ENCODE peak calls at places on chromosomes 3 and 15, in ten cellular contexts. F is upper lobe of right lung, A is stomach, G is fibroblast of lung, D is ovary, E is psoas muscle, C is pancreas, Y is tibial artery, X is uterus, I is dorsolateral prefrontal cortex. L is an unnamed sample.

GRCh38 chr3:173663664-173664063 is 266.1 kb downstream of the NLGN1 start:
- DNase-seq in D (no peak), F (no peak), E (no peak), Y (no peak), A (no peak), G (no peak), X (no peak), C (no peak), I (no peak), L (no peak)

GRCh38 chr3:13846238-13846637 is 33.6 kb downstream of the WNT7A start:
- DNase-seq in C (no peak), X (no peak), A (no peak), F (no peak), I (no peak), E (no peak), D (no peak), G (no peak), Y (no peak), L (no peak)

GRCh38 chr15:90142216-90143175 is 40.2 kb upstream of the IDH2 start:
- DNase-seq in A (no peak), Y (no peak), I (no peak), G (no peak), X (no peak), F (no peak), C (no peak), D (no peak), E (no peak), L (no peak)

GRCh38 chr3:23203651-23204111 is 554 bp downstream of the UBE2E2 start:
- DNase-seq in G (peak; percentile 36), E (peak; percentile 63), X (no peak), A (no peak), C (no peak), F (peak; percentile 70), Y (peak; percentile 41), D (peak; percentile 36), I (peak; percentile 32), L (peak; percentile 44)

GRCh38 chr15:86877171-86877631 is 797.5 kb downstream of the AGBL1 start:
- DNase-seq in D (no peak), X (no peak), E (peak; percentile 55), I (no peak), A (no peak), F (no peak), G (no peak), C (no peak), Y (no peak), L (no peak)

GRCh38 chr3:104566054-104566453 is 800.7 kb upstream of the ALCAM start:
- DNase-seq in G (no peak), E (no peak), X (no peak), F (no peak), Y (no peak), C (no peak), I (no peak), A (no peak), D (no peak), L (no peak)

GRCh38 chr3:10524270-10524669 is 18.9 kb upstream of the ATP2B2 start:
- DNase-seq in A (peak; percentile 8), G (no peak), X (no peak), I (peak; percentile 1), D (no peak), E (no peak), Y (no peak), C (no peak), F (no peak), L (no peak)

GRCh38 chr3:51338632-51339031 is 46.5 kb upstream of the MANF start:
- DNase-seq in F (no peak), A (peak; percentile 64), E (no peak), I (peak; percentile 83), D (no peak), X (no peak), G (no peak), Y (no peak), C (no peak), L (no peak)

GRCh38 chr3:48402281-48402732 is 27.6 kb downstream of the PLXNB1 start:
- DNase-seq in A (peak; percentile 59), Y (peak; percentile 99), D (peak; percentile 83), I (no peak), E (peak; percentile 89), F (peak; percentile 65), G (peak; percentile 94), C (peak; percentile 63), X (peak; percentile 95), L (peak; percentile 32)

GRCh38 chr15:31341501-31342195 is 15.0 kb downstream of the KLF13 start:
- DNase-seq in X (no peak), A (no peak), C (no peak), F (peak; percentile 48), E (no peak), G (no peak), I (peak; percentile 9), Y (no peak), D (no peak), L (no peak)

GRCh38 chr3:145776782-145777408 is 384.1 kb downstream of the PLOD2 start:
- DNase-seq in F (no peak), C (no peak), D (peak; percentile 16), Y (no peak), X (no peak), G (peak; percentile 84), I (no peak), E (no peak), A (peak; percentile 60), L (peak; percentile 2)

GRCh38 chr3:38059148-38059547 is 20.1 kb downstream of the DLEC1 start:
- DNase-seq in X (no peak), G (no peak), F (no peak), I (no peak), D (no peak), E (no peak), C (no peak), A (no peak), Y (no peak), L (no peak)

GRCh38 chr15:100266166-100266565 is 75.6 kb downstream of the ADAMTS17 start:
- DNase-seq in F (no peak), A (peak; percentile 11), C (no peak), D (no peak), X (no peak), E (no peak), I (no peak), Y (no peak), G (no peak), L (peak; percentile 20)

GRCh38 chr15:96948981-96949380 is 618.5 kb downstream of the NR2F2 start:
- DNase-seq in Y (no peak), D (no peak), G (no peak), C (no peak), E (no peak), A (no peak), I (no peak), F (no peak), X (no peak), L (no peak)

GRCh38 chr15:96947296-96947695 is 616.8 kb downstream of the NR2F2 start:
- DNase-seq in I (no peak), F (no peak), X (no peak), D (no peak), G (no peak), C (no peak), E (no peak), Y (no peak), A (no peak), L (peak; percentile 22)

GRCh38 chr15:96947830-96948229 is 617.3 kb downstream of the NR2F2 start:
- DNase-seq in G (peak; percentile 33), A (no peak), I (no peak), F (no peak), C (no peak), X (no peak), Y (no peak), D (no peak), E (no peak), L (peak; percentile 77)
- H3K4me3 ChIP-seq in G (no peak overlapping the region), A (peak overlapping the region; percentile 21), I (peak overlapping the region; percentile 21), F (no peak overlapping the region), C (no peak overlapping the region), X (no peak overlapping the region), Y (peak overlapping the region; percentile 23), D (no peak overlapping the region), E (peak overlapping the region; percentile 34), L (peak overlapping the region; percentile 29)

GRCh38 chr3:128559486-128560225 is 66.7 kb upstream of the GATA2 start:
- DNase-seq in E (no peak), G (no peak), Y (no peak), F (peak; percentile 60), A (peak; percentile 34), I (no peak), D (no peak), C (no peak), X (no peak), L (peak; percentile 77)
- H3K27me3 ChIP-seq in E (peaks cover 6% of the 10 kb centered on the region), G (peaks cover 33% of the 10 kb centered on the region), Y (no peaks in the 10 kb centered on the region), F (peaks cover 32% of the 10 kb centered on the region), A (peaks cover 12% of the 10 kb centered on the region), I (peaks cover 35% of the 10 kb centered on the region), D (no peaks in the 10 kb centered on the region), C (no peaks in the 10 kb centered on the region), X (no peaks in the 10 kb centered on the region), L (peaks cover 11% of the 10 kb centered on the region)

GRCh38 chr15:37019479-37020433 is 80.6 kb downstream of the MEIS2 start:
- DNase-seq in Y (no peak), F (no peak), E (no peak), X (no peak), A (peak; percentile 31), C (no peak), I (no peak), D (peak; percentile 65), G (peak; percentile 86), L (no peak)
- H3K4me3 ChIP-seq in Y (peak overlapping the region; percentile 7), F (peak overlapping the region; percentile 9), E (no peak overlapping the region), X (no peak overlapping the region), A (no peak overlapping the region), C (no peak overlapping the region), I (no peak overlapping the region), D (no peak overlapping the region), G (peak overlapping the region; percentile 1), L (no peak overlapping the region)

GRCh38 chr15:63495780-63496179 is 8.6 kb upstream of the USP3 start:
- DNase-seq in D (no peak), X (no peak), A (no peak), F (no peak), E (no peak), G (no peak), C (no peak), Y (no peak), I (no peak), L (no peak)
- H3K27me3 ChIP-seq in D (no peaks in the 10 kb centered on the region), X (no peaks in the 10 kb centered on the region), A (no peaks in the 10 kb centered on the region), F (no peaks in the 10 kb centered on the region), E (peaks cover 3% of the 10 kb centered on the region), G (no peaks in the 10 kb centered on the region), C (no peaks in the 10 kb centered on the region), Y (no peaks in the 10 kb centered on the region), I (no peaks in the 10 kb centered on the region), L (peaks cover 45% of the 10 kb centered on the region)

DNA sequence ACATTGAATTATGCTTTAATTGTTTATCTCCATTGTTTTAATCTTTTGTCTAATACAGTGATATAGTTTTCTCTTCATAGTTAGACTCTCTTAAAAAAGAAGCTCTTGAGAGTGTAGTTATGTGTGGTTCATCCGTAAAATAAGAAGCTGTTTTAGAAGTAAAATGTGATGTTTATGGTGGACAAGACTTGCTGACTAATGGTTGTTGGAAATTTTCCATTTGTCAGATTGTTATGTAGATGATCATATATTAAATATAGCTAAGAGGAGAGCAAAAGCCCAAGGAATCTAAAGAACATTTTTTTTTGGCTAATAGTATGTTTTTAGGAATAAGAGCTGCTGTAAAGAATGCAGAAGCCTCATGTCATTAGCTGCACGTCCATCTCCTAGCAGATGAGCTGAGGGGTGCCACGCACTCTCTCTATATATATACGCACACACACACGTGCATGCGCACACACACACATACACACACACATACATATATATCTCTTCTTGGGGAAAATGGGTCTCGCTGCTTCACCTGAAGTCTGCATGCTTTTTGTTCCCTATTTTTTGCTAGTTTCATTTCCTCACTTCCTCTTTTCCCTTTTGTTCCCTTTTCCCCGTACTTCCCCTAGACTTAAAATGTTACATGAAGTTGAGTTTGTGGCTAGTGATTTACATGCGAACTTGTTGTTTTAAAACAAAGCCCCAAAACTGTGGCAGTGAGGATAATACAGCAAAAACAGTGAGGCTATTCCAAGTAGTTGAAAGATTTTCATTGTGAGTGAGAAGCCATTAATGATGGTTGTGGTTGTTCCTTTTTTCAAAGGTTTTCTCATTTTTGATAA is 107.8 kb downstream of the MBNL1 start:
- DNase-seq in X (no peak), F (no peak), A (no peak), D (no peak), Y (no peak), I (no peak), C (no peak), E (no peak), G (peak; percentile 80), L (no peak)
- H3K4me3 ChIP-seq in X (peak overlapping the region; percentile 6), F (no peak overlapping the region), A (no peak overlapping the region), D (no peak overlapping the region), Y (peak overlapping the region; percentile 21), I (peak overlapping the region; percentile 36), C (no peak overlapping the region), E (peak overlapping the region; percentile 35), G (no peak overlapping the region), L (no peak overlapping the region)

L was measured in H7.